ENCODE peak calls at places on chromosomes 16 and 17, in five cellular contexts. Q is A549, C is heart right ventricle, L is prostate gland, H is lower leg skin. M is an unnamed sample.

GRCh38 chr16:17469742-17470001 is 1.1 kb downstream of the XYLT1 start:
- DNase-seq in Q (no peak), C (no peak), L (no peak), H (no peak), M (no peak)

GRCh38 chr17:29179232-29180036 is 764 bp downstream of the MYO18A start:
- DNase-seq in Q (peak), C (peak), L (peak), H (peak), M (no peak)

GRCh38 chr16:72429566-72430160 is 257.7 kb upstream of the PMFBP1 start:
- DNase-seq in Q (no peak), C (no peak), L (no peak), H (no peak), M (no peak)

GRCh38 chr17:48624544-48625501 is 1.3 kb downstream of the HOXB9 start:
- DNase-seq in Q (peak), C (no peak), L (no peak), H (no peak), M (no peak)

GRCh38 chr16:53859995-53860540 is 156.1 kb downstream of the FTO start:
- DNase-seq in Q (no peak), C (no peak), L (no peak), H (no peak), M (no peak)

GRCh38 chr16:6682142-6682811 is 650.4 kb upstream of the RBFOX1 start:
- DNase-seq in Q (peak), C (no peak), L (no peak), H (peak), M (no peak)

GRCh38 chr17:13025264-13025627 is 7.4 kb upstream of the ELAC2 start:
- DNase-seq in Q (no peak), C (no peak), L (no peak), H (no peak), M (no peak)

GRCh38 chr16:11495066-11495407 is 91.7 kb downstream of the LITAF start:
- DNase-seq in Q (no peak), C (no peak), L (no peak), H (no peak), M (no peak)

GRCh38 chr17:9928601-9929341 is 23.7 kb upstream of the RCVRN start:
- DNase-seq in Q (peak), C (no peak), L (no peak), H (no peak), M (no peak)

GRCh38 chr16:56915311-56916105 is 16.4 kb upstream of the HERPUD1 start:
- DNase-seq in Q (no peak), C (no peak), L (peak), H (no peak), M (no peak)

GRCh38 chr16:27253526-27253930 is 15.0 kb downstream of the NSMCE1 start:
- DNase-seq in Q (peak), C (no peak), L (no peak), H (no peak), M (no peak)

GRCh38 chr16:65681406-65681805 is 559.5 kb upstream of the CDH11 start:
- DNase-seq in Q (no peak), C (peak), L (no peak), H (no peak), M (no peak)

GRCh38 chr16:24609740-24610420 is 70.5 kb downstream of the RBBP6 start:
- DNase-seq in Q (no peak), C (peak), L (peak), H (peak), M (no peak)

GRCh38 chr16:17266606-17267313 is 204.0 kb downstream of the XYLT1 start:
- DNase-seq in Q (no peak), C (no peak), L (no peak), H (no peak), M (no peak)

GRCh38 chr17:42362245-42362961 is 25.8 kb downstream of the STAT3 start:
- DNase-seq in Q (no peak), C (no peak), L (no peak), H (no peak), M (no peak)

GRCh38 chr17:42679492-42680330 is 1.9 kb downstream of the CCR10 start:
- DNase-seq in Q (peak), C (peak), L (peak), H (peak), M (peak)

GRCh38 chr17:73972901-73973300 is 230.6 kb upstream of the RPL38 start:
- DNase-seq in Q (no peak), C (no peak), L (no peak), H (no peak), M (no peak)

GRCh38 chr17:49968380-49969133 is 433 bp upstream of the DLX4 start:
- DNase-seq in Q (peak), C (peak), L (peak), H (peak), M (peak)

GRCh38 chr17:1231456-1231855 is 38.8 kb upstream of the BHLHA9 start:
- DNase-seq in Q (no peak), C (peak), L (no peak), H (peak), M (peak)

GRCh38 chr16:87595712-87596111 is 6.6 kb upstream of the JPH3 start:
- DNase-seq in Q (no peak), C (no peak), L (no peak), H (no peak), M (no peak)

GRCh38 chr16:87600246-87600645 is 2.1 kb upstream of the JPH3 start:
- DNase-seq in Q (no peak), C (no peak), L (no peak), H (no peak), M (no peak)

GRCh38 chr16:87601322-87602004 is 845 bp upstream of the JPH3 start:
- DNase-seq in Q (no peak), C (no peak), L (no peak), H (no peak), M (no peak)

GRCh38 chr16:87597324-87597830 is 4.9 kb upstream of the JPH3 start:
- DNase-seq in Q (no peak), C (no peak), L (no peak), H (no peak), M (no peak)

DNA sequence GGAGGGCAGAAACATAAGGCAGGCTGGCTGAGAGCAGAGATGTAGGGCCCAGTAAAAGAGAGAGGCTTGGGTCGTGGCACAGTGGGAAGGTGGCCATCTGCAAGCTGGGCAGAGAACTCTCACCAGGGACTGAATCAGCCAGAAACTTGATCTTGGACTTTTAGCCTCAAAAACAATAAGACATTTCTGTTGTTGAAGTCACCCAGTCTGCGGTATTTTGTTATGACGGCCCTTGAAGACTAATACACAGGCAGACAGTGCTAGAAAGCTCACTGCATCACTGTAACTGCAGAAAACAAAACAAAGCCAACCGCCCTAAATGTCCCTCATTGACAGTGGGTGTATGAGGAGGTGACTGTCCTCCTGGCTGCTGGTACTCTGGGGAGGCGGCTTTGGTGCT is 3.9 kb upstream of the JPH3 start:
- DNase-seq in Q (no peak), C (no peak), L (no peak), H (no peak), M (no peak)
- TF ChIP-seq CTCF in Q (no peak), C (no peak), L (no peak), H (no peak), M (no peak)

GRCh38 chr16:8872967-8873865 is 4.4 kb upstream of the CARHSP1 start:
- DNase-seq in Q (no peak), C (no peak), L (no peak), H (no peak), M (no peak)
- TF ChIP-seq CTCF in Q (peak), C (no peak), L (no peak), H (no peak), M (peak)

DNA sequence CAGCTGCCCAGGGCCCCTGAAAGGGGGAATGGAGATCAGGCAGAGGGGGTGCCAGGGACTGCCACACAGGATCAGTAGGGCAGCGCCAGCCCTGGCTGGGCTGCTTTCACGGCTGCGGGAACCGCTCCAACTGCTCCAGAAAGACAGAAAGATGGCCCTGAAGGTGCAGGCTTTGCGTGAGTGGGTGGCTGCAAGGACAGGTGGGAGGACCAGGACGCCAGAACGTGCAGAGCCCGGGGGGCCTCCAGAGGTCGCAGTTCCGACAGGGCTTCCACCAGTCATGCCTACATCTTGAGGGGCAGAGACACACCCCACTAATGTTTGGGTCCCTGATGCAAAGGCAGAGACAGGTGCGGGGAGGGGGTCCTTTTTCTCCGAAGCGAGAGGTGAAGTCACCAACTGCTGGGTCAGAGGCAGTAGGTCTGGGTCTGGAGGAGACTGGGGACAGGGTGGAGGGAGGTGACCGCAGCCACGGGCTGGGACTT is 790 bp upstream of the ATP6V0C start:
- DNase-seq in Q (no peak), C (no peak), L (no peak), H (no peak), M (no peak)
- TF ChIP-seq CTCF in Q (no peak), C (no peak), L (no peak), H (no peak), M (no peak)

DNA sequence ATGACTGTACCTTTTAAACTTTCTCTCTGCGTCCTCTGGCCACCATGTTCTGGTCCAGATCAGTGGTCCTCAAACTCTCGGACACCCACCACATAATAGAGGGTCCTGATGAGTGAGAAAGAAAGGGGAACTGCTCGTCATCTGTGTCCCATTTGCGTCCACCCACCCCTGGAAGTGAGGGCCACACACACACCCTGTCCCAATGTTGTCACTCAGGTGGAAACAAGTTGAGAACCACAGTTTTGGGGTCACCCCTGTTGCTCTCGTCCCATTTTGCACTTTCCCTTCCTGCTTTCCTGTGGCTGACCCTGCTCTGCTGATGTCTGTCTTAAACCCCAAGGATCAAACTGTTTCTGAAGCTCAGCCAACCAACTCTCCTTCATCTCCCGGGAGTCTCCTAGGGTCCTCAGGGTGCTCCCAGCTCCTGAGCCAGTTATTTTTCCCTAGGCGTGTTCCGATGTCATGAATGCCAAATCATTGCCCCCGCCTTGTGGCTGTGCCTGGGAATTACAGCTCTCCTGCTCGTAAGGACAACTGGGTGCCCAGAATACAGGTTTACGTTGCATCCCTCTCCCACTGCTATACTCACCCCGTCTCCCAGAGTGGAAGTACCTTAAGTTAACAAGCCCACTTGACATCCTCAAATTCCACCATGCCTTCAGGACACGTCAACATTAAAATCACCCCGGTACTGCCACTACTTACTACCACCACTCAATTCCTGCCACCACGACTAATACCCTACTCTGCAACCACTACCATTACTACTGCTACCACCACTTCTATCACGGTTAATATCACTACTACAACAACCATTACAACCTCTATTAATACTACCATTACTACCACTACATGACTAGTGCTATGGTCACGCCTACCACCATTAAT is 26.0 kb upstream of the HNF1B start:
- DNase-seq in Q (peak), C (peak), L (peak), H (no peak), M (no peak)
- TF ChIP-seq CTCF in Q (peak), C (peak), L (peak), H (no peak), M (peak)

DNA sequence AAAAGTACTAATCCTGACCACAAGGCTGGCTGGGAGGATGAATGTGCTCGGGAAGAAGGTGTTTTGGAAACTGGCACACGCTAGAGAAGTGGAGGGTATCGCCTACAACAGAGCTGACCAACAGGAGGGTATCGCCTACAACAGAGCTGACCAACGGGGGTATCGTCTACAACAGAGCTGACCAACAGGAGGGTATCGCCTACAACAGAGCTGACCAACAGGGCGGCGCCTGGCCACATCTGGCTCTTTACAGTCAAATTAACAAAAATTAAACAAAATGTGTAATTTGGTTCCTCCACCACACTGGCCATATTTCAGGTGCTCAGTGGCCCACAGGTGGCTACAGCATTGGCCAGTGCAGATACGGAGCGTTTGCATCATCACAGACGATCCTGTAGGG is 153.5 kb downstream of the CMIP start:
- DNase-seq in Q (no peak), C (no peak), L (no peak), H (no peak), M (no peak)
- TF ChIP-seq CTCF in Q (peak), C (no peak), L (no peak), H (no peak), M (no peak)

GRCh38 chr17:5804226-5804625 is 219.9 kb upstream of the NLRP1 start:
- DNase-seq in Q (no peak), C (no peak), L (no peak), H (no peak), M (no peak)
- TF ChIP-seq CTCF in Q (no peak), C (no peak), L (no peak), H (no peak), M (no peak)

DNA sequence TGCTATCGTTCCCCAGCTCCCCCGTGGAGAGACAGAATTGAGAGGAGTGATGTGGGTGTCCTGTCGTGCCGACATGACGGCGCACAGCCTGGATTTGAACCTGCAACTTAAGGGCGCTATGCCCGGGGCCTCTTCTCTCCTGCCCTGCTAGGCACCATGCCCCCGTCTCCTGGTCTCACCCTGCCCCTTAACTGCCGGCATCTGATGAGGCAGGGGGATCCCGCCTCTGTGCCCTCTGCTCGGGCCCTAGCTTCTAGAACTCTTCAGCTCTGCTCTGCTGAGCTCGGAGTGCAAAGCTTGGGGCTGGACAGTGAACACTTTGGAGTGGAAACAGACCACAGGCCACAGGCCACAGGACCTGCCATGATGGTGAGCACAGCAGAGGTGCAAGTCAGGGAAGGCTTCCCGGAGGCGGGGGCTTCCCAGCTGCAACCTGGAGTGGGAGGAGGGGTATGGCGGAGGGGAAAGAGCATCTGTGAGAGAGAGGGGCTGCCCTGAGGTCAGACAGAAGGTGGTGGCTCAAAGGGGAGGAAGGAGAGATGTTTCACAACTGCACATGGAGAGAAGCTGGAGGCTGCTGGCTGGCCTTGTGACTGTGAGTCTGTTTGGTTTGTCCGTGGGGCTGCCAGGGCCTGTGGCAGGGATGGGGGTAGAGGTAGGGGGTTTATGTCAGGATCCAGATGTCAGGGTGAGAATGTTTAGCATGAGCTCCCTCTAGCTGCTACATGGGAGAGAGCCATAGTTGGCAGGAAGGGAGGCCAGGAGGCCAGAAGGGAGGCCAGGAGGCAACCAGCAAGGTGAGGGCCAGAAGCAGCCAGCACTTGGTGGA is 107.8 kb downstream of the CRLF3 start:
- DNase-seq in Q (peak), C (no peak), L (no peak), H (no peak), M (no peak)
- TF ChIP-seq CTCF in Q (peak), C (no peak), L (no peak), H (no peak), M (no peak)